ENCODE peak calls at places on chromosomes 11 and 22, in ten cellular contexts. E, A, B, R, Q, G, V, D, H and X are unnamed samples.

GRCh38 chr11:117570701-117571100 is 226.3 kb downstream of the DSCAML1 start:
- DNase-seq in E (no peak), A (no peak), B (no peak), R (no peak), Q (no peak), G (no peak), V (no peak), D (no peak), H (no peak), X (no peak)

GRCh38 chr11:103582351-103582909 is 454.0 kb upstream of the DDI1 start:
- DNase-seq in E (no peak), A (no peak), B (no peak), R (no peak), Q (no peak), G (no peak), V (no peak), D (no peak), H (no peak), X (no peak)

GRCh38 chr22:33101550-33101949 is 43.4 kb upstream of the SYN3 start:
- DNase-seq in E (no peak), A (no peak), B (no peak), R (no peak), Q (no peak), G (no peak), V (no peak), D (no peak), H (no peak), X (no peak)

GRCh38 chr11:22666700-22667439 is 459 bp downstream of the GAS2 start:
- DNase-seq in E (peak), A (no peak), B (no peak), R (no peak), Q (peak), G (no peak), V (no peak), D (no peak), H (peak), X (peak)

GRCh38 chr22:24728790-24729637 is 45.5 kb downstream of the PIWIL3 start:
- DNase-seq in E (no peak), A (no peak), B (no peak), R (peak), Q (no peak), G (no peak), V (no peak), D (peak), H (no peak), X (no peak)

GRCh38 chr11:35141538-35141937 is 2.6 kb downstream of the CD44 start:
- DNase-seq in E (no peak), A (peak), B (no peak), R (peak), Q (peak), G (peak), V (no peak), D (peak), H (peak), X (no peak)

GRCh38 chr22:19942071-19942885 is 660 bp upstream of the TXNRD2 start:
- DNase-seq in E (no peak), A (no peak), B (peak), R (peak), Q (no peak), G (no peak), V (peak), D (peak), H (no peak), X (peak)

GRCh38 chr11:72848846-72849466 is 34.7 kb downstream of the ATG16L2 start:
- DNase-seq in E (no peak), A (no peak), B (peak), R (peak), Q (no peak), G (no peak), V (peak), D (peak), H (no peak), X (no peak)

GRCh38 chr22:21669026-21669425 is 3.2 kb downstream of the PPIL2 start:
- DNase-seq in E (no peak), A (no peak), B (no peak), R (no peak), Q (no peak), G (no peak), V (peak), D (no peak), H (no peak), X (no peak)

GRCh38 chr22:19291580-19292261 is at the start of gene CLTCL1:
- DNase-seq in E (peak), A (peak), B (peak), R (peak), Q (peak), G (peak), V (peak), D (peak), H (peak), X (peak)

GRCh38 chr11:96869207-96869606 is 479.4 kb downstream of the JRKL start:
- DNase-seq in E (no peak), A (no peak), B (no peak), R (no peak), Q (no peak), G (no peak), V (no peak), D (peak), H (no peak), X (no peak)

GRCh38 chr11:38159038-38159437 is 1561.0 kb upstream of the RAG2 start:
- DNase-seq in E (no peak), A (no peak), B (no peak), R (no peak), Q (no peak), G (no peak), V (no peak), D (no peak), H (no peak), X (no peak)

GRCh38 chr11:1834132-1834610 is 619 bp upstream of the SYT8 start:
- DNase-seq in E (no peak), A (no peak), B (no peak), R (no peak), Q (peak), G (peak), V (no peak), D (no peak), H (peak), X (no peak)

GRCh38 chr22:25081409-25081824 is 118.2 kb upstream of the CRYBB3 start:
- DNase-seq in E (peak), A (peak), B (peak), R (peak), Q (no peak), G (no peak), V (peak), D (peak), H (peak), X (peak)

GRCh38 chr11:114525682-114526081 is 34.0 kb downstream of the NXPE1 start:
- DNase-seq in E (no peak), A (no peak), B (no peak), R (no peak), Q (no peak), G (no peak), V (no peak), D (no peak), H (no peak), X (no peak)

GRCh38 chr22:38832005-38832978 is 11.5 kb downstream of the NPTXR start:
- DNase-seq in E (peak), A (no peak), B (no peak), R (no peak), Q (no peak), G (no peak), V (no peak), D (no peak), H (no peak), X (no peak)

GRCh38 chr22:46861968-46862367 is 99.5 kb downstream of the TBC1D22A start:
- DNase-seq in E (no peak), A (no peak), B (no peak), R (no peak), Q (no peak), G (no peak), V (no peak), D (no peak), H (no peak), X (no peak)

GRCh38 chr11:28760676-28761390 is 652.6 kb downstream of the METTL15 start:
- DNase-seq in E (no peak), A (no peak), B (no peak), R (no peak), Q (no peak), G (no peak), V (no peak), D (no peak), H (no peak), X (no peak)

GRCh38 chr11:133082453-133082781 is 449.9 kb downstream of the OPCML start:
- DNase-seq in E (peak), A (no peak), B (no peak), R (no peak), Q (no peak), G (no peak), V (no peak), D (peak), H (peak), X (no peak)

GRCh38 chr11:24005202-24005876 is 491.5 kb upstream of the LUZP2 start:
- DNase-seq in E (no peak), A (no peak), B (no peak), R (no peak), Q (no peak), G (no peak), V (no peak), D (no peak), H (no peak), X (no peak)

GRCh38 chr11:123448798-123449197 is 18.7 kb downstream of the GRAMD1B start:
- DNase-seq in E (no peak), A (no peak), B (no peak), R (no peak), Q (no peak), G (no peak), V (no peak), D (no peak), H (no peak), X (no peak)

GRCh38 chr11:15654397-15654915 is 539.7 kb downstream of the INSC start:
- DNase-seq in E (no peak), A (no peak), B (no peak), R (no peak), Q (no peak), G (no peak), V (no peak), D (no peak), H (no peak), X (no peak)

GRCh38 chr11:77547863-77548551 is 41.7 kb upstream of the AQP11 start:
- DNase-seq in E (no peak), A (no peak), B (peak), R (peak), Q (no peak), G (no peak), V (peak), D (peak), H (peak), X (peak)

GRCh38 chr11:36109850-36110606 is 166.2 kb downstream of the LDLRAD3 start:
- DNase-seq in E (no peak), A (no peak), B (no peak), R (no peak), Q (no peak), G (no peak), V (no peak), D (no peak), H (no peak), X (no peak)

GRCh38 chr11:117870176-117870952 is 6.1 kb downstream of the FXYD6 start:
- DNase-seq in E (no peak), A (no peak), B (no peak), R (no peak), Q (no peak), G (peak), V (no peak), D (no peak), H (no peak), X (no peak)

GRCh38 chr11:19957301-19957985 is 202.8 kb downstream of the DBX1 start:
- DNase-seq in E (no peak), A (no peak), B (no peak), R (no peak), Q (no peak), G (no peak), V (no peak), D (no peak), H (no peak), X (no peak)

GRCh38 chr11:35214792-35215193 is 75.8 kb downstream of the CD44 start:
- DNase-seq in E (no peak), A (no peak), B (no peak), R (no peak), Q (no peak), G (no peak), V (no peak), D (no peak), H (no peak), X (no peak)

GRCh38 chr11:104390696-104391095 is 226.7 kb upstream of the PDGFD start:
- DNase-seq in E (no peak), A (no peak), B (no peak), R (no peak), Q (no peak), G (no peak), V (no peak), D (no peak), H (no peak), X (no peak)

GRCh38 chr22:46446799-46447198 is 90.6 kb downstream of the CELSR1 start:
- DNase-seq in E (no peak), A (no peak), B (no peak), R (no peak), Q (no peak), G (no peak), V (no peak), D (no peak), H (no peak), X (no peak)

GRCh38 chr11:114284021-114284420 is 12.2 kb upstream of the NNMT start:
- DNase-seq in E (no peak), A (no peak), B (no peak), R (no peak), Q (no peak), G (peak), V (no peak), D (no peak), H (no peak), X (no peak)

GRCh38 chr11:76701701-76702100 is 31.2 kb upstream of the LRRC32 start:
- DNase-seq in E (no peak), A (no peak), B (no peak), R (no peak), Q (no peak), G (no peak), V (no peak), D (no peak), H (no peak), X (no peak)

GRCh38 chr11:9760180-9760550 is 96.3 kb downstream of the SWAP70 start:
- DNase-seq in E (no peak), A (no peak), B (no peak), R (no peak), Q (peak), G (peak), V (no peak), D (peak), H (peak), X (no peak)

GRCh38 chr11:130131957-130132850 is 27.4 kb upstream of the ST14 start:
- DNase-seq in E (no peak), A (no peak), B (peak), R (peak), Q (no peak), G (peak), V (peak), D (peak), H (peak), X (peak)

GRCh38 chr22:17997456-17997855 is 26.9 kb downstream of the MICAL3 start:
- DNase-seq in E (no peak), A (no peak), B (no peak), R (no peak), Q (no peak), G (no peak), V (no peak), D (no peak), H (no peak), X (no peak)

GRCh38 chr22:41479671-41480396 is 10.9 kb downstream of the ACO2 start:
- DNase-seq in E (peak), A (no peak), B (no peak), R (no peak), Q (no peak), G (no peak), V (no peak), D (no peak), H (no peak), X (no peak)

GRCh38 chr22:36737776-36738175 is 34.2 kb upstream of the CACNG2 start:
- DNase-seq in E (no peak), A (no peak), B (no peak), R (no peak), Q (no peak), G (no peak), V (no peak), D (peak), H (no peak), X (no peak)

GRCh38 chr22:39185601-39186012 is 33.1 kb upstream of the CBX7 start:
- DNase-seq in E (no peak), A (no peak), B (no peak), R (no peak), Q (peak), G (peak), V (no peak), D (no peak), H (peak), X (no peak)

DNA sequence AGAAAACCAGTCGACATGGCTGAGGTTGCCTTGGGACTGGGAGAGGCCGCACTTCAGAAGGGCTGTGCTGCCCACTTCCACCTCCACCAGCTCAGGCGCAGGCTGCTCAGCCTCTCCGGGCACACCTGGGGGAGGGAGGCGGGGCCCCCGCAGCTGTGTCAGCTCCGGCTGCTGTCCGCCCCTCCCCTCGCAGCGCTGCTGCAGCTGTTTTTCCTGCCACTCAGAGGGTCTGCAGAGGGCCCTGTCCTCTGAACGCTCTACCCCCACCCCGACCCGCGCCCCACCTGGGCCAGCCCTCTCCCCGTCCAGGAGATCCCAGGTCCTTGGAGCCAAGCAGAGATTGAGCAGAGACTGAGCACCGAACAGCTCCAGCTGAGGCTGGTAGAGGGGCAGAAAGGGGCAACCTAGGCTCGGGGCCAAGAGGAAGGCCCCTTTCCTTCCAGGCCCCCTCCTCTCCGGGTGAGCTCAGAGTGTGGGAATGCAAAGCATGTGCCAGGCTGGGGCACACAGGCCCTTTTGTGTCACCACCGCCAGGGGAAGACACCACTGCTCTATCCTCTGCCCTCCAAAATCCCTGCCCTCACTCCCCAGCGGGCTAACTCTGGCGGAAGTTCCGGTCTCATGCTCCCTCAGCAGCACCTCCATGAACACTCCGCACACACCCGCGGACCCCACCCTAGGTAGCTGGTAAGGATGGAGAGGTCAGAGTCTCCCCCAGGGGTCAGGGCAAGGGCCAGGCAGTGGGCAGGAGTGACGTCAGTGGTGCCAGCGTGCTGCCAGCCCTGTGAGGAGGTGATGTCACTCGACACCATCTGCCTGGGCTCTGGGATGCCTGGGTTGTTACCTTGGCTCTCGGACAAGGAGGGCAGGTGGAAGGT is 1.6 kb downstream of the MCAM start:
- DNase-seq in E (no peak), A (peak), B (no peak), R (no peak), Q (peak), G (no peak), V (peak), D (no peak), H (no peak), X (no peak)
- TF ChIP-seq CTCF in E (no peak), A (no peak), B (no peak), R (no peak), Q (peak), G (no peak), V (peak), D (peak), H (no peak), X (no peak)

DNA sequence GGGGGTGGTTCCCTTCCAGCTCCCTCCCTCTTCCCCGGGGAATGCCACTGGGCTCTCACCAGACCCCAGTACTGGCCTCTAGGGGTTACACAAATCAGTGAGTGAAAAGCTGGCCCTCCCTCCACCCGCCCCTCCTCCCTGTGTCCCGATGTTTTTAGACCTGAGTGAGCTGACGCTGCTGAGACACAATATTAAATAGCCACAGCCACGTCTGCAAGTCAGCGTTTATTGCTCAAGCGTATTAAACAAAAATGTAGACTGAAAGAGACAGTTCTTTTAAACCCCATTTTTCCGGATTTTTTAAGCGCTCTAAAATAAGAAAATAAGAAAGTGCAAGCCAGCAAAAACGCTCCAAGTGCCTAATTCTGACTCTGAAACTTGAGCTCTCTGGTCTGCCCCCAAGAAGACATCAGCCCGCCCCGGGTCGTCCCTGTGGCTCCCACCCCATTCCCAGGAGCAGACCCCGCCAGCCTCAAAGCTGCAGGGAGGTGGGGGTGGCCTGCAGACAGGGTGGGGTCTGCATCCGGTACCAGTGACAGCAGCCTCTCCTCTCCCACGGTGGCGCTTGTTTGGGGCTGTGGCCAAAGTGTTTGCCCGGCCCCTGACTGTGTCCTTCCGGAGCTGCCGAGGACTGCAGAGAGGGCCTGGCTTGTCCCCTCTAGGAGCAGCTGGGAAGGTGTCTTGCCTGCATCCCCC is 1.2 kb upstream of the TTLL8 start:
- DNase-seq in E (peak), A (no peak), B (peak), R (peak), Q (no peak), G (no peak), V (peak), D (no peak), H (no peak), X (no peak)
- TF ChIP-seq CTCF in E (peak), A (no peak), B (no peak), R (no peak), Q (no peak), G (no peak), V (peak), D (no peak), H (no peak), X (no peak)

GRCh38 chr11:12497431-12497830 is 120.1 kb downstream of the PARVA start:
- DNase-seq in E (no peak), A (no peak), B (no peak), R (no peak), Q (no peak), G (no peak), V (no peak), D (no peak), H (no peak), X (no peak)

GRCh38 chr11:12499071-12499470 is 121.7 kb downstream of the PARVA start:
- DNase-seq in E (no peak), A (no peak), B (no peak), R (no peak), Q (no peak), G (no peak), V (no peak), D (no peak), H (no peak), X (no peak)

GRCh38 chr11:12502041-12502440 is 124.7 kb downstream of the PARVA start:
- DNase-seq in E (no peak), A (no peak), B (no peak), R (no peak), Q (no peak), G (no peak), V (no peak), D (no peak), H (no peak), X (no peak)

GRCh38 chr11:12494699-12495098 is 117.3 kb downstream of the PARVA start:
- DNase-seq in E (no peak), A (no peak), B (no peak), R (no peak), Q (no peak), G (no peak), V (no peak), D (no peak), H (no peak), X (no peak)

GRCh38 chr11:12496181-12497025 is 119.0 kb downstream of the PARVA start:
- DNase-seq in E (no peak), A (no peak), B (no peak), R (no peak), Q (no peak), G (no peak), V (no peak), D (no peak), H (no peak), X (no peak)
- TF ChIP-seq CTCF in E (no peak), A (no peak), B (no peak), R (no peak), Q (no peak), G (no peak), V (no peak), D (no peak), H (no peak), X (no peak)

DNA sequence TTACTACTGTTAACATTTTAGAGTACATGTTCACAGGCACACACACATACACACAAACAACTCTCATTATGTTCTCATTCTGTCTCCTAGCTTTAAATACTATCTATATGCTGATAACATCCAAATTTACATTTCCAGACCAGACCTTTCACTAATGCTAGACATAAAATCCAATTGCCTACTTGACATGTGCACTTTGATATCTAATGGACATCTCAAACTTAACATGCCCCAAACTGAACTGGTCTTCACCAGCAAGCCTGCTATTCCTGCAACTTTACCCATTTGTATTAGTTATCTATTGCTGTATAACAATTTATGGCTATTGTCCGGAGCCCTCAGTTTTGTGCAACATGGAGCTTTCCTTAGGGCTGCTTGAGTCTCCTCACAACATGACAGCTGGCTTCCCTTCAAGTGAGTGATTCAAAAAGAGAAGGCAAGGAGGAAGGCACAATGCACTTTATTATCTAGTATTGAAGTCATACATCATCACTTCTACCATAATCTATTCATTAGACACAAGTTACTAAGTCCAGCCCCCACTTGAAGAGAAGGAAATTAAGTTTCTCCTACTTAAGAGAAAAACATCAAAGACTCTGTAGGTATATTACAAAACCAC is 3.0 kb downstream of the SLC36A4 start:
- DNase-seq in E (no peak), A (no peak), B (no peak), R (no peak), Q (no peak), G (no peak), V (no peak), D (no peak), H (no peak), X (no peak)
- TF ChIP-seq CTCF in E (no peak), A (no peak), B (no peak), R (no peak), Q (no peak), G (no peak), V (no peak), D (no peak), H (no peak), X (no peak)